ENCODE peak calls at places on chromosomes 6 and 20, in eight cellular contexts. One of them, this sample, is unnamed.

GRCh38 chr6:29816030-29816429 is 11.6 kb upstream of the HLA-G start:
- DNase-seq in Peyer's patch: no peak
- DNase-seq in fibroblast of mammary gland: no peak
- DNase-seq in mammary epithelial cell: peak; percentile 42
- DNase-seq in psoas muscle: no peak
- DNase-seq in fibroblast of the aortic adventitia: no peak
- DNase-seq in thyroid gland: no peak
- DNase-seq in CD8-positive, alpha-beta T cell: no peak
- DNase-seq in this sample: peak; percentile 36

GRCh38 chr6:119347466-119348307 is 1.9 kb downstream of the MAN1A1 start:
- DNase-seq in Peyer's patch: peak; percentile 83
- DNase-seq in fibroblast of mammary gland: peak; percentile 65
- DNase-seq in mammary epithelial cell: no peak
- DNase-seq in psoas muscle: no peak
- DNase-seq in fibroblast of the aortic adventitia: peak; percentile 19
- DNase-seq in thyroid gland: peak; percentile 59
- DNase-seq in CD8-positive, alpha-beta T cell: no peak
- DNase-seq in this sample: no peak

GRCh38 chr6:132495604-132496079 is 17.3 kb downstream of the STX7 start:
- DNase-seq in Peyer's patch: no peak
- DNase-seq in fibroblast of mammary gland: no peak
- DNase-seq in mammary epithelial cell: no peak
- DNase-seq in psoas muscle: no peak
- DNase-seq in fibroblast of the aortic adventitia: no peak
- DNase-seq in thyroid gland: no peak
- DNase-seq in CD8-positive, alpha-beta T cell: no peak
- DNase-seq in this sample: no peak

GRCh38 chr20:12395404-12396159 is 477.9 kb downstream of the BTBD3 start:
- DNase-seq in Peyer's patch: no peak
- DNase-seq in fibroblast of mammary gland: no peak
- DNase-seq in mammary epithelial cell: no peak
- DNase-seq in psoas muscle: no peak
- DNase-seq in fibroblast of the aortic adventitia: no peak
- DNase-seq in thyroid gland: no peak
- DNase-seq in CD8-positive, alpha-beta T cell: no peak
- DNase-seq in this sample: no peak

GRCh38 chr20:1465470-1466210 is 1.0 kb downstream of the NSFL1C start:
- DNase-seq in Peyer's patch: no peak
- DNase-seq in fibroblast of mammary gland: peak; percentile 45
- DNase-seq in mammary epithelial cell: peak; percentile 65
- DNase-seq in psoas muscle: no peak
- DNase-seq in fibroblast of the aortic adventitia: peak; percentile 21
- DNase-seq in thyroid gland: no peak
- DNase-seq in CD8-positive, alpha-beta T cell: no peak
- DNase-seq in this sample: peak; percentile 75

GRCh38 chr20:21702553-21703467 is 2.7 kb upstream of the PAX1 start:
- DNase-seq in Peyer's patch: no peak
- DNase-seq in fibroblast of mammary gland: peak; percentile 35
- DNase-seq in mammary epithelial cell: peak; percentile 40
- DNase-seq in psoas muscle: peak; percentile 77
- DNase-seq in fibroblast of the aortic adventitia: peak; percentile 19
- DNase-seq in thyroid gland: peak; percentile 81
- DNase-seq in CD8-positive, alpha-beta T cell: no peak
- DNase-seq in this sample: no peak

GRCh38 chr6:107665386-107665785 is 158.7 kb downstream of the SCML4 start:
- DNase-seq in Peyer's patch: no peak
- DNase-seq in fibroblast of mammary gland: peak; percentile 44
- DNase-seq in mammary epithelial cell: no peak
- DNase-seq in psoas muscle: no peak
- DNase-seq in fibroblast of the aortic adventitia: peak; percentile 65
- DNase-seq in thyroid gland: no peak
- DNase-seq in CD8-positive, alpha-beta T cell: no peak
- DNase-seq in this sample: no peak

GRCh38 chr20:47927944-47928343 is 142.7 kb upstream of the SULF2 start:
- DNase-seq in Peyer's patch: no peak
- DNase-seq in fibroblast of mammary gland: peak; percentile 22
- DNase-seq in mammary epithelial cell: peak; percentile 91
- DNase-seq in psoas muscle: no peak
- DNase-seq in fibroblast of the aortic adventitia: no peak
- DNase-seq in thyroid gland: no peak
- DNase-seq in CD8-positive, alpha-beta T cell: no peak
- DNase-seq in this sample: peak; percentile 93

GRCh38 chr6:74369556-74369993 is 673.6 kb downstream of the CD109 start:
- DNase-seq in Peyer's patch: no peak
- DNase-seq in fibroblast of mammary gland: peak; percentile 95
- DNase-seq in mammary epithelial cell: peak; percentile 71
- DNase-seq in psoas muscle: no peak
- DNase-seq in fibroblast of the aortic adventitia: peak; percentile 67
- DNase-seq in thyroid gland: no peak
- DNase-seq in CD8-positive, alpha-beta T cell: no peak
- DNase-seq in this sample: peak; percentile 90

GRCh38 chr20:22617160-22617559 is 32.8 kb upstream of the FOXA2 start:
- DNase-seq in Peyer's patch: no peak
- DNase-seq in fibroblast of mammary gland: no peak
- DNase-seq in mammary epithelial cell: peak; percentile 32
- DNase-seq in psoas muscle: no peak
- DNase-seq in fibroblast of the aortic adventitia: peak; percentile 0
- DNase-seq in thyroid gland: no peak
- DNase-seq in CD8-positive, alpha-beta T cell: no peak
- DNase-seq in this sample: peak; percentile 90

GRCh38 chr20:44291754-44292153 is 19.2 kb downstream of the FITM2 start:
- DNase-seq in Peyer's patch: no peak
- DNase-seq in fibroblast of mammary gland: no peak
- DNase-seq in mammary epithelial cell: no peak
- DNase-seq in psoas muscle: no peak
- DNase-seq in fibroblast of the aortic adventitia: no peak
- DNase-seq in thyroid gland: no peak
- DNase-seq in CD8-positive, alpha-beta T cell: no peak
- DNase-seq in this sample: no peak

GRCh38 chr6:38068854-38069253 is 249.3 kb downstream of the ZFAND3 start:
- DNase-seq in Peyer's patch: no peak
- DNase-seq in fibroblast of mammary gland: peak; percentile 38
- DNase-seq in mammary epithelial cell: no peak
- DNase-seq in psoas muscle: no peak
- DNase-seq in fibroblast of the aortic adventitia: no peak
- DNase-seq in thyroid gland: no peak
- DNase-seq in CD8-positive, alpha-beta T cell: no peak
- DNase-seq in this sample: no peak

GRCh38 chr20:35883341-35883777 is 70.9 kb downstream of the SCAND1 start:
- DNase-seq in Peyer's patch: no peak
- DNase-seq in fibroblast of mammary gland: no peak
- DNase-seq in mammary epithelial cell: no peak
- DNase-seq in psoas muscle: no peak
- DNase-seq in fibroblast of the aortic adventitia: no peak
- DNase-seq in thyroid gland: no peak
- DNase-seq in CD8-positive, alpha-beta T cell: no peak
- DNase-seq in this sample: no peak

GRCh38 chr6:111444794-111445193 is 38.2 kb downstream of the REV3L start:
- DNase-seq in Peyer's patch: no peak
- DNase-seq in fibroblast of mammary gland: no peak
- DNase-seq in mammary epithelial cell: no peak
- DNase-seq in psoas muscle: no peak
- DNase-seq in fibroblast of the aortic adventitia: no peak
- DNase-seq in thyroid gland: no peak
- DNase-seq in CD8-positive, alpha-beta T cell: no peak
- DNase-seq in this sample: no peak

GRCh38 chr6:38241200-38241599 is 398.5 kb downstream of the BTBD9 start:
- DNase-seq in Peyer's patch: no peak
- DNase-seq in fibroblast of mammary gland: no peak
- DNase-seq in mammary epithelial cell: no peak
- DNase-seq in psoas muscle: no peak
- DNase-seq in fibroblast of the aortic adventitia: no peak
- DNase-seq in thyroid gland: no peak
- DNase-seq in CD8-positive, alpha-beta T cell: no peak
- DNase-seq in this sample: no peak

GRCh38 chr6:127266178-127266891 is at the start of gene RNF146:
- DNase-seq in Peyer's patch: peak; percentile 90
- DNase-seq in fibroblast of mammary gland: peak; percentile 86
- DNase-seq in mammary epithelial cell: peak; percentile 84
- DNase-seq in psoas muscle: peak; percentile 93
- DNase-seq in fibroblast of the aortic adventitia: peak; percentile 90
- DNase-seq in thyroid gland: peak; percentile 83
- DNase-seq in CD8-positive, alpha-beta T cell: peak; percentile 42
- DNase-seq in this sample: peak; percentile 82

GRCh38 chr20:8242827-8243764 is 111.0 kb downstream of the PLCB1 start:
- DNase-seq in Peyer's patch: no peak
- DNase-seq in fibroblast of mammary gland: peak; percentile 21
- DNase-seq in mammary epithelial cell: no peak
- DNase-seq in psoas muscle: no peak
- DNase-seq in fibroblast of the aortic adventitia: peak; percentile 89
- DNase-seq in thyroid gland: no peak
- DNase-seq in CD8-positive, alpha-beta T cell: no peak
- DNase-seq in this sample: no peak

DNA sequence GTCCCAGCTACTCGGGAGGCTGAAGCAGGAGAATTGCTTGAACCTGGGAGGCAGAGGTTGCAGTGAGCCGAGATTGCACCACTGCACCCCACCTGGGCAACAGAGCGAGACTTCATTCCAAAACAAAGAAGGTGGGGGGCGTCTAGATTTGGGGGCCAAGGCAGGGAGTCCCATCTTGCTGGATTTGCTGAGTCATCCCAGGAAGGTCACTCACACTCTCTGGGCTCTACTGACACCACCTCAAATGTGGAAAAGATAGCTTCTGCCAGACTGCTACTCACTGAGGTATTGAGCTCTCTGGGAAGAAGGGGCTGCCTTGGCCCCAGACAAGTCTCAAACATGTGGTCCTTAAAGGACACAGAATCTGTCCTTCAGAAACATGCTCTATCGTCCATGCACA is 74.3 kb downstream of the RIPOR3 start:
- DNase-seq in Peyer's patch: no peak
- DNase-seq in fibroblast of mammary gland: no peak
- DNase-seq in mammary epithelial cell: no peak
- DNase-seq in psoas muscle: no peak
- DNase-seq in fibroblast of the aortic adventitia: no peak
- DNase-seq in thyroid gland: no peak
- DNase-seq in CD8-positive, alpha-beta T cell: no peak
- DNase-seq in this sample: no peak
- TF ChIP-seq CTCF in Peyer's patch: no peak
- TF ChIP-seq CTCF in fibroblast of mammary gland: no peak
- TF ChIP-seq CTCF in mammary epithelial cell: no peak
- TF ChIP-seq CTCF in psoas muscle: no peak
- TF ChIP-seq CTCF in fibroblast of the aortic adventitia: no peak
- TF ChIP-seq CTCF in thyroid gland: no peak
- TF ChIP-seq CTCF in CD8-positive, alpha-beta T cell: no peak
- TF ChIP-seq CTCF in this sample: no peak

GRCh38 chr6:27755768-27756167 is 156.4 kb downstream of the OR2B2 start:
- DNase-seq in Peyer's patch: no peak
- DNase-seq in fibroblast of mammary gland: no peak
- DNase-seq in mammary epithelial cell: no peak
- DNase-seq in psoas muscle: no peak
- DNase-seq in fibroblast of the aortic adventitia: no peak
- DNase-seq in thyroid gland: no peak
- DNase-seq in CD8-positive, alpha-beta T cell: no peak
- DNase-seq in this sample: no peak

GRCh38 chr6:27758471-27758870 is 153.7 kb downstream of the OR2B2 start:
- DNase-seq in Peyer's patch: no peak
- DNase-seq in fibroblast of mammary gland: no peak
- DNase-seq in mammary epithelial cell: no peak
- DNase-seq in psoas muscle: no peak
- DNase-seq in fibroblast of the aortic adventitia: no peak
- DNase-seq in thyroid gland: no peak
- DNase-seq in CD8-positive, alpha-beta T cell: no peak
- DNase-seq in this sample: no peak

GRCh38 chr6:27754408-27754782 is 157.8 kb downstream of the OR2B2 start:
- DNase-seq in Peyer's patch: no peak
- DNase-seq in fibroblast of mammary gland: no peak
- DNase-seq in mammary epithelial cell: no peak
- DNase-seq in psoas muscle: no peak
- DNase-seq in fibroblast of the aortic adventitia: no peak
- DNase-seq in thyroid gland: no peak
- DNase-seq in CD8-positive, alpha-beta T cell: no peak
- DNase-seq in this sample: no peak

GRCh38 chr6:27759930-27760329 is 152.3 kb downstream of the OR2B2 start:
- DNase-seq in Peyer's patch: no peak
- DNase-seq in fibroblast of mammary gland: no peak
- DNase-seq in mammary epithelial cell: no peak
- DNase-seq in psoas muscle: no peak
- DNase-seq in fibroblast of the aortic adventitia: no peak
- DNase-seq in thyroid gland: no peak
- DNase-seq in CD8-positive, alpha-beta T cell: no peak
- DNase-seq in this sample: peak; percentile 19

DNA sequence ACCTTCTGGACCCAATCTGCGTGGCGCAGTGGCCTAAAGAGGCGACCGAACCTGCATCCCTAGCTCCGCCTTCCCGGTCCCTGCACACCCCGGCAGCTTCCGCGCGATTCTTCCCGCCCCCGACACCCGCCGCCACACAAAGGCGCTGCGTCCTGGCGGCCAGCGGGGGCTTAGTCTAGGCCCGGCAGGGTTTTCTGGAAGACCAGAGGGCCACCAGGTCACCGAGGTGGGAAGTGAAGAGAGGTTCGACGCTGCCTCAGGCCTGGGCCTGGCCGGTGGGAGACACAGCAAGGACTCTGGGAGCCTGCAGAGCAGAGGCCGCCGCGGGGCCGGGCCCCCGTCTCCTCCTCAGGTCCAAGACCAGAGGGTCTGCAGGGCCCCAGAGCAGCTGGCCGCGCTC is 154.9 kb downstream of the OR2B2 start:
- DNase-seq in Peyer's patch: peak; percentile 75
- DNase-seq in fibroblast of mammary gland: no peak
- DNase-seq in mammary epithelial cell: no peak
- DNase-seq in psoas muscle: peak; percentile 47
- DNase-seq in fibroblast of the aortic adventitia: no peak
- DNase-seq in thyroid gland: peak; percentile 14
- DNase-seq in CD8-positive, alpha-beta T cell: no peak
- DNase-seq in this sample: peak; percentile 25
- H3K4me3 ChIP-seq in Peyer's patch: peak overlapping the region; percentile 38
- H3K4me3 ChIP-seq in fibroblast of mammary gland: peak overlapping the region; percentile 37
- H3K4me3 ChIP-seq in mammary epithelial cell: peak overlapping the region; percentile 36
- H3K4me3 ChIP-seq in psoas muscle: peak overlapping the region; percentile 29
- H3K4me3 ChIP-seq in fibroblast of the aortic adventitia: no peak overlapping the region
- H3K4me3 ChIP-seq in thyroid gland: no peak overlapping the region
- H3K4me3 ChIP-seq in CD8-positive, alpha-beta T cell: peak overlapping the region; percentile 63
- H3K4me3 ChIP-seq in this sample: peak overlapping the region; percentile 45

DNA sequence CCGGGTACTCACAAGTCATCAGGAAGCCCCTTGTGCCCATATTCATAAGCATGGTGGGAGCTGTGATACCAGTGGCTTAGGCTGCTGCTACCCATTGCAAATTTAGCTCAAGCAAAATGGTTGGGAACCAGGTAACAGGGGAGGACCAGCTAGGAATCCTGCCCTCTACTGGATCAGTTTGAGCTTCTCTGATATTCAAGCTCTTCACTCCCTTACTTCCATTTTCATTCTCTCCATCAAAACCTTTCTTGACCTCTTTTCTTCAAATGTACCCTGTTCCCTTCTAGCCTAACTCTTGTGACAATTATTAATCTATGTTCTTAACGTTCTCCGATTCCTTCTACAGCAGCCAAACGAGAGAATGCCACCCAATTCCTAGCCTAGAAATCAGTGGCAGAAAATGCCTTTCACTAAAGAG is 9.7 kb downstream of the NOL7 start:
- DNase-seq in Peyer's patch: no peak
- DNase-seq in fibroblast of mammary gland: peak; percentile 54
- DNase-seq in mammary epithelial cell: peak; percentile 21
- DNase-seq in psoas muscle: no peak
- DNase-seq in fibroblast of the aortic adventitia: peak; percentile 48
- DNase-seq in thyroid gland: no peak
- DNase-seq in CD8-positive, alpha-beta T cell: no peak
- DNase-seq in this sample: peak; percentile 56
- TF ChIP-seq CTCF in Peyer's patch: peak; percentile 44
- TF ChIP-seq CTCF in fibroblast of mammary gland: peak; percentile 66
- TF ChIP-seq CTCF in mammary epithelial cell: peak; percentile 57
- TF ChIP-seq CTCF in psoas muscle: peak; percentile 38
- TF ChIP-seq CTCF in fibroblast of the aortic adventitia: peak; percentile 51
- TF ChIP-seq CTCF in thyroid gland: peak; percentile 8
- TF ChIP-seq CTCF in CD8-positive, alpha-beta T cell: no peak
- TF ChIP-seq CTCF in this sample: peak; percentile 67

GRCh38 chr6:26598267-26598666 is 1.5 kb downstream of the ABT1 start:
- DNase-seq in Peyer's patch: no peak
- DNase-seq in fibroblast of mammary gland: no peak
- DNase-seq in mammary epithelial cell: no peak
- DNase-seq in psoas muscle: no peak
- DNase-seq in fibroblast of the aortic adventitia: no peak
- DNase-seq in thyroid gland: no peak
- DNase-seq in CD8-positive, alpha-beta T cell: no peak
- DNase-seq in this sample: no peak
- H3K4me3 ChIP-seq in Peyer's patch: no peak overlapping the region
- H3K4me3 ChIP-seq in fibroblast of mammary gland: no peak overlapping the region
- H3K4me3 ChIP-seq in mammary epithelial cell: peak overlapping the region; percentile 99
- H3K4me3 ChIP-seq in psoas muscle: peak overlapping the region; percentile 95
- H3K4me3 ChIP-seq in fibroblast of the aortic adventitia: peak overlapping the region; percentile 100
- H3K4me3 ChIP-seq in thyroid gland: no peak overlapping the region
- H3K4me3 ChIP-seq in CD8-positive, alpha-beta T cell: no peak overlapping the region
- H3K4me3 ChIP-seq in this sample: peak overlapping the region; percentile 99